ENCODE peak calls at places on chromosome 21, in nine cellular contexts. I is ovary, P is GM23338, W is lung microvascular endothelial cell, N is non-pigmented ciliary epithelial cell, H is NCI-H1105 treated with DMSO at 0.1 percent for 48 hours, F is choroid plexus epithelial cell, A is retina, B is tibial nerve. E is an unnamed sample.
A peak's percentile ranks its signal among the peaks of the same experiment; 100 is the strongest.

GRCh38 chr21:28193189-28193588 is 799.5 kb downstream of the LTN1 start:
- DNase-seq in I (no peak), P (peak; percentile 48), W (no peak), N (no peak), H (no peak), F (peak; percentile 26), A (no peak), B (no peak), E (no peak)

GRCh38 chr21:44815852-44816628 is 1.8 kb downstream of the SUMO3 start:
- DNase-seq in I (peak; percentile 53), P (no peak), W (peak; percentile 43), N (no peak), H (no peak), F (no peak), A (peak; percentile 31), B (no peak), E (no peak)

GRCh38 chr21:34345091-34345871 is 18.5 kb upstream of the KCNE2 start:
- DNase-seq in I (no peak), P (no peak), W (no peak), N (no peak), H (no peak), F (peak; percentile 74), A (no peak), B (no peak), E (no peak)

GRCh38 chr21:45993210-45994085 is 11.9 kb downstream of the COL6A1 start:
- DNase-seq in I (peak; percentile 31), P (no peak), W (no peak), N (no peak), H (no peak), F (no peak), A (no peak), B (no peak), E (no peak)

GRCh38 chr21:36125513-36126121 is 9.3 kb upstream of the CBR3 start:
- DNase-seq in I (peak; percentile 62), P (peak; percentile 76), W (peak; percentile 78), N (no peak), H (peak; percentile 59), F (peak; percentile 84), A (peak; percentile 56), B (peak; percentile 69), E (peak; percentile 29)

GRCh38 chr21:35408401-35408800 is 359.3 kb upstream of the RUNX1 start:
- DNase-seq in I (no peak), P (no peak), W (no peak), N (no peak), H (no peak), F (no peak), A (no peak), B (no peak), E (no peak)

GRCh38 chr21:29114765-29115164 is 15.7 kb upstream of the MAP3K7CL start:
- DNase-seq in I (no peak), P (peak; percentile 51), W (no peak), N (peak; percentile 89), H (no peak), F (peak; percentile 100), A (no peak), B (no peak), E (no peak)

GRCh38 chr21:25039461-25040380 is 567.6 kb downstream of the MRPL39 start:
- DNase-seq in I (no peak), P (peak; percentile 34), W (no peak), N (no peak), H (peak; percentile 94), F (peak; percentile 7), A (peak; percentile 51), B (no peak), E (no peak)

GRCh38 chr21:30268608-30269197 is 14.0 kb downstream of the KRTAP24-1 start:
- DNase-seq in I (no peak), P (peak; percentile 83), W (no peak), N (no peak), H (no peak), F (peak; percentile 5), A (no peak), B (no peak), E (no peak)

GRCh38 chr21:38140192-38140905 is 116.4 kb upstream of the KCNJ15 start:
- DNase-seq in I (no peak), P (no peak), W (peak; percentile 6), N (no peak), H (peak; percentile 99), F (peak; percentile 59), A (no peak), B (peak; percentile 20), E (no peak)

GRCh38 chr21:26739189-26739588 is 106.0 kb downstream of the ADAMTS1 start:
- DNase-seq in I (no peak), P (no peak), W (no peak), N (no peak), H (no peak), F (peak; percentile 82), A (no peak), B (no peak), E (no peak)

GRCh38 chr21:44702111-44702972 is 5.4 kb downstream of the KRTAP10-12 start:
- DNase-seq in I (no peak), P (no peak), W (no peak), N (no peak), H (no peak), F (no peak), A (no peak), B (no peak), E (no peak)

GRCh38 chr21:36749935-36750578 is 51.1 kb downstream of the SIM2 start:
- DNase-seq in I (no peak), P (peak; percentile 98), W (no peak), N (no peak), H (no peak), F (no peak), A (peak; percentile 61), B (no peak), E (no peak)

GRCh38 chr21:45263534-45263933 is 24.2 kb downstream of the POFUT2 start:
- DNase-seq in I (peak; percentile 9), P (no peak), W (no peak), N (no peak), H (no peak), F (no peak), A (no peak), B (no peak), E (no peak)

GRCh38 chr21:42350899-42351543 is at the start of gene TFF2:
- DNase-seq in I (no peak), P (no peak), W (peak; percentile 22), N (no peak), H (no peak), F (no peak), A (no peak), B (no peak), E (no peak)

GRCh38 chr21:45302082-45303061 is 14.7 kb upstream of the POFUT2 start:
- DNase-seq in I (peak; percentile 65), P (no peak), W (peak; percentile 69), N (no peak), H (no peak), F (peak; percentile 84), A (peak; percentile 63), B (peak; percentile 68), E (no peak)

GRCh38 chr21:45540601-45540970 is 1.7 kb downstream of the SLC19A1 start:
- DNase-seq in I (peak; percentile 15), P (no peak), W (no peak), N (no peak), H (no peak), F (no peak), A (no peak), B (no peak), E (no peak)

GRCh38 chr21:44653656-44654575 is 543 bp downstream of the KRTAP12-4 start:
- DNase-seq in I (no peak), P (no peak), W (no peak), N (no peak), H (no peak), F (no peak), A (no peak), B (no peak), E (no peak)

GRCh38 chr21:34996304-34997081 is 52.6 kb downstream of the RUNX1 start:
- DNase-seq in I (no peak), P (no peak), W (no peak), N (no peak), H (no peak), F (peak; percentile 76), A (no peak), B (peak; percentile 67), E (no peak)

GRCh38 chr21:42850866-42851391 is 28.4 kb downstream of the WDR4 start:
- DNase-seq in I (no peak), P (peak; percentile 84), W (peak; percentile 43), N (no peak), H (no peak), F (peak; percentile 26), A (no peak), B (no peak), E (no peak)

GRCh38 chr21:43298546-43299440 is 128.1 kb downstream of the SIK1 start:
- DNase-seq in I (peak; percentile 27), P (no peak), W (no peak), N (no peak), H (no peak), F (no peak), A (no peak), B (no peak), E (no peak)

GRCh38 chr21:18460979-18461378 is 57.4 kb upstream of the TMPRSS15 start:
- DNase-seq in I (no peak), P (no peak), W (no peak), N (no peak), H (no peak), F (no peak), A (no peak), B (no peak), E (no peak)

GRCh38 chr21:39079617-39080016 is 103.6 kb downstream of the PSMG1 start:
- DNase-seq in I (no peak), P (no peak), W (peak; percentile 60), N (peak; percentile 23), H (no peak), F (peak; percentile 78), A (no peak), B (peak; percentile 58), E (no peak)

GRCh38 chr21:32215306-32215685 is 63.6 kb downstream of the MIS18A start:
- DNase-seq in I (no peak), P (no peak), W (no peak), N (no peak), H (no peak), F (no peak), A (no peak), B (no peak), E (no peak)

GRCh38 chr21:42556960-42557359 is 43.3 kb downstream of the SLC37A1 start:
- DNase-seq in I (no peak), P (no peak), W (peak; percentile 30), N (no peak), H (no peak), F (peak; percentile 28), A (no peak), B (no peak), E (no peak)

GRCh38 chr21:26840206-26840605 is 5.0 kb downstream of the ADAMTS1 start:
- DNase-seq in I (peak; percentile 44), P (no peak), W (no peak), N (no peak), H (no peak), F (no peak), A (no peak), B (no peak), E (no peak)

GRCh38 chr21:25963186-25963585 is 207.4 kb downstream of the APP start:
- DNase-seq in I (no peak), P (no peak), W (peak; percentile 66), N (no peak), H (no peak), F (peak; percentile 59), A (no peak), B (no peak), E (peak; percentile 89)

GRCh38 chr21:28712396-28712795 is 280.3 kb downstream of the LTN1 start:
- DNase-seq in I (no peak), P (no peak), W (no peak), N (no peak), H (no peak), F (no peak), A (no peak), B (no peak), E (no peak)

GRCh38 chr21:20617130-20617529 is 381.1 kb upstream of the NCAM2 start:
- DNase-seq in I (no peak), P (peak; percentile 77), W (no peak), N (no peak), H (peak; percentile 78), F (no peak), A (no peak), B (no peak), E (no peak)

GRCh38 chr21:43367859-43368258 is 59.1 kb downstream of the SIK1 start:
- DNase-seq in I (no peak), P (no peak), W (no peak), N (no peak), H (no peak), F (no peak), A (no peak), B (no peak), E (no peak)

GRCh38 chr21:42939581-42940413 is 14.4 kb upstream of the ERVH48-1 start:
- DNase-seq in I (peak; percentile 86), P (no peak), W (peak; percentile 59), N (peak; percentile 93), H (no peak), F (peak; percentile 99), A (no peak), B (peak; percentile 86), E (peak; percentile 3)

E was measured in DMS79.